ENCODE peak calls at places on chromosomes 16 and 17, in six cellular contexts. S is T-helper 2 cell, R is dorsolateral prefrontal cortex, U is HTR-8/SVneo, K is hypothalamus, E is SHP77 treated with DMSO at 0.1 percent for 48 hours. G is an unnamed sample.
A peak's percentile ranks its signal among the peaks of the same experiment; 100 is the strongest.

GRCh38 chr17:7133424-7133823 is 18.8 kb upstream of the ASGR2 start:
- DNase-seq in S (peak; percentile 10), R (no peak), U (no peak), K (no peak), E (peak; percentile 4), G (no peak)

GRCh38 chr17:63440770-63441335 is 5.3 kb downstream of the CYB561 start:
- DNase-seq in S (no peak), R (no peak), U (no peak), K (no peak), E (no peak), G (no peak)

GRCh38 chr17:33046361-33047255 is 55.0 kb downstream of the SPACA3 start:
- DNase-seq in S (no peak), R (no peak), U (no peak), K (no peak), E (no peak), G (no peak)

GRCh38 chr16:29784901-29785500 is 5.5 kb upstream of the KIF22 start:
- DNase-seq in S (peak; percentile 64), R (no peak), U (no peak), K (peak; percentile 61), E (no peak), G (peak; percentile 39)

GRCh38 chr16:2816751-2817495 is at the start of gene PRSS21:
- DNase-seq in S (no peak), R (no peak), U (no peak), K (no peak), E (no peak), G (no peak)

GRCh38 chr17:915416-916201 is 64.0 kb downstream of the NXN start:
- DNase-seq in S (no peak), R (no peak), U (no peak), K (no peak), E (no peak), G (no peak)

GRCh38 chr17:57612202-57613071 is 132.7 kb downstream of the CCDC182 start:
- DNase-seq in S (no peak), R (no peak), U (no peak), K (no peak), E (no peak), G (no peak)

GRCh38 chr16:48536600-48537200 is 73.3 kb downstream of the N4BP1 start:
- DNase-seq in S (no peak), R (no peak), U (no peak), K (no peak), E (no peak), G (no peak)

GRCh38 chr16:1311738-1312458 is 2.5 kb downstream of the UBE2I start:
- DNase-seq in S (no peak), R (no peak), U (no peak), K (no peak), E (no peak), G (no peak)

GRCh38 chr17:39014795-39015545 is 47.8 kb upstream of the FBXO47 start:
- DNase-seq in S (no peak), R (no peak), U (no peak), K (no peak), E (no peak), G (no peak)

GRCh38 chr16:50311891-50312501 is 45.6 kb downstream of the ADCY7 start:
- DNase-seq in S (no peak), R (peak; percentile 18), U (no peak), K (no peak), E (no peak), G (no peak)

GRCh38 chr17:75077072-75077489 is 10.7 kb upstream of the SLC16A5 start:
- DNase-seq in S (no peak), R (no peak), U (no peak), K (no peak), E (no peak), G (no peak)

GRCh38 chr16:379183-379960 is 2.4 kb downstream of the PGAP6 start:
- DNase-seq in S (no peak), R (no peak), U (no peak), K (no peak), E (no peak), G (no peak)

GRCh38 chr17:38415250-38416194 is 12.7 kb upstream of the ARHGAP23 start:
- DNase-seq in S (no peak), R (no peak), U (no peak), K (peak; percentile 48), E (peak; percentile 87), G (no peak)

GRCh38 chr17:44848257-44848795 is 643 bp downstream of the HIGD1B start:
- DNase-seq in S (no peak), R (no peak), U (no peak), K (no peak), E (no peak), G (no peak)

GRCh38 chr16:87333581-87334331 is 16.6 kb upstream of the C16orf95 start:
- DNase-seq in S (no peak), R (no peak), U (no peak), K (no peak), E (no peak), G (no peak)